ENCODE peak calls at places on chromosomes 7 and 10, in five cellular contexts. One of them, this sample, is unnamed.

GRCh38 chr7:105810556-105810955 is 65.8 kb downstream of the ATXN7L1 start:
- DNase-seq in hepatocyte: no peak
- DNase-seq in GM23338: no peak
- DNase-seq in psoas muscle: no peak
- DNase-seq in RWPE1: no peak
- DNase-seq in this sample: no peak

GRCh38 chr7:786472-787255 is 45.6 kb upstream of the SUN1 start:
- DNase-seq in RWPE1: peak; percentile 80
- DNase-seq in hepatocyte: peak; percentile 82
- DNase-seq in psoas muscle: peak; percentile 87
- DNase-seq in GM23338: peak; percentile 83
- DNase-seq in this sample: peak; percentile 84

GRCh38 chr7:42494722-42495121 is 257.7 kb upstream of the GLI3 start:
- DNase-seq in psoas muscle: no peak
- DNase-seq in RWPE1: peak; percentile 52
- DNase-seq in hepatocyte: no peak
- DNase-seq in GM23338: no peak
- DNase-seq in this sample: no peak

GRCh38 chr7:106757846-106758245 is 96.9 kb upstream of the CCDC71L start:
- DNase-seq in hepatocyte: no peak
- DNase-seq in RWPE1: no peak
- DNase-seq in GM23338: no peak
- DNase-seq in psoas muscle: peak; percentile 57
- DNase-seq in this sample: no peak

GRCh38 chr10:116621934-116622655 is 1.3 kb downstream of the PNLIPRP2 start:
- DNase-seq in hepatocyte: no peak
- DNase-seq in RWPE1: no peak
- DNase-seq in GM23338: no peak
- DNase-seq in psoas muscle: no peak
- DNase-seq in this sample: no peak

GRCh38 chr10:125114761-125115391 is 45.5 kb downstream of the CTBP2 start:
- DNase-seq in psoas muscle: peak; percentile 50
- DNase-seq in RWPE1: no peak
- DNase-seq in GM23338: no peak
- DNase-seq in hepatocyte: no peak
- DNase-seq in this sample: no peak

GRCh38 chr7:29538322-29538874 is 25.2 kb upstream of the PRR15 start:
- DNase-seq in psoas muscle: no peak
- DNase-seq in GM23338: peak; percentile 65
- DNase-seq in hepatocyte: peak; percentile 21
- DNase-seq in RWPE1: no peak
- DNase-seq in this sample: no peak

GRCh38 chr7:46982928-46983327 is 599.0 kb downstream of the TNS3 start:
- DNase-seq in psoas muscle: no peak
- DNase-seq in GM23338: no peak
- DNase-seq in RWPE1: no peak
- DNase-seq in hepatocyte: no peak
- DNase-seq in this sample: no peak

GRCh38 chr7:30222519-30223213 is 61.7 kb upstream of the ZNRF2 start:
- DNase-seq in GM23338: peak; percentile 18
- DNase-seq in RWPE1: no peak
- DNase-seq in hepatocyte: no peak
- DNase-seq in psoas muscle: no peak
- DNase-seq in this sample: no peak

GRCh38 chr10:91210014-91210413 is 10.4 kb upstream of the PCGF5 start:
- DNase-seq in hepatocyte: no peak
- DNase-seq in RWPE1: no peak
- DNase-seq in psoas muscle: no peak
- DNase-seq in GM23338: no peak
- DNase-seq in this sample: no peak

GRCh38 chr10:86849495-86849894 is 93.1 kb downstream of the BMPR1A start:
- DNase-seq in psoas muscle: no peak
- DNase-seq in RWPE1: no peak
- DNase-seq in GM23338: no peak
- DNase-seq in hepatocyte: no peak
- DNase-seq in this sample: no peak

GRCh38 chr7:155975490-155975889 is 163.2 kb upstream of the SHH start:
- DNase-seq in RWPE1: no peak
- DNase-seq in hepatocyte: no peak
- DNase-seq in psoas muscle: no peak
- DNase-seq in GM23338: no peak
- DNase-seq in this sample: no peak

GRCh38 chr7:134548877-134549276 is at the start of gene AKR1B15:
- DNase-seq in hepatocyte: no peak
- DNase-seq in RWPE1: peak; percentile 22
- DNase-seq in psoas muscle: peak; percentile 90
- DNase-seq in GM23338: no peak
- DNase-seq in this sample: no peak

GRCh38 chr7:128351296-128352123 is 7.8 kb upstream of the RBM28 start:
- DNase-seq in psoas muscle: no peak
- DNase-seq in GM23338: peak; percentile 65
- DNase-seq in RWPE1: no peak
- DNase-seq in hepatocyte: no peak
- DNase-seq in this sample: no peak

GRCh38 chr10:119654540-119654939 is 3.4 kb downstream of the BAG3 start:
- DNase-seq in hepatocyte: no peak
- DNase-seq in psoas muscle: peak; percentile 66
- DNase-seq in RWPE1: peak; percentile 84
- DNase-seq in GM23338: no peak
- DNase-seq in this sample: no peak

GRCh38 chr7:49346200-49346899 is 422.0 kb downstream of the CDC14C start:
- DNase-seq in GM23338: no peak
- DNase-seq in RWPE1: no peak
- DNase-seq in hepatocyte: no peak
- DNase-seq in psoas muscle: no peak
- DNase-seq in this sample: no peak

DNA sequence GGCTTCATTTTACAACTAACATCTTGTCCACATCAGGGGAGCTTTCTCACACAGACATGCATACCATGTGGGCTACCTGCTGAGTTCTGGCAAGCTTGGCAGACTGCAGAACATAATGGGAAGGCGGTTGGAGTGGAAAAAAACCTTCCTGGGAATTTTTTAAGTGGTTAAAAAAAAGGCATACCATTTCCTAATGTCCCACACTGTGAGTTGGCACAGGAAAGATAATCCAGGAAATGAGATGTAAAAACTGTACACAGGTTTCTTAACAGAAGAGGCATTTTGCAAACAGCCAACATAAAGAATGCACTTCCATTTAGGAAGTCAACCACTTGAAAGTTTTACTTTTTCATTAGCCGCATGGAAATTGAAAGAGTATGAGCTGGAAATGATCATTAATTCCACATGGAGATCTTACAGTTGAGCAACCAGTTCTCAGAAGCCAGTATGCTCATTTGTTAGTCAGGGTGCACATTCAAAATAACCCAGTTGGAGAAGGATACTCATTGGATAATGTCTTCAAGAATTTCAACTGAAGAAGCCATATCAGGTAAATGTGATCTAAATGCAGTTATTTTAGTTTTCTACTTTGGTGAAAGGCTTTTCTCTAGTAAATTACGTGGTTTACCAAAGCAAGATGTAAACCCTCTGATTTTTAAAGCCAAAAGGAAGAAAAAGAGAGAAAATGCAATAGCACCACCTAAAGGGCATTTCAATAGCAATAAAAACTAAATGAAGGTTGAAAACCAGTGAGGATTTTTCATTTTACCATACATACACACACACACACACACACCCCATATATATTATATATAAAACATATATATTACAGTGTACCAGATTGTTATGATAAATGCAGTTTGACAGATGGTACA is 194.0 kb downstream of the TAX1BP1 start:
- DNase-seq in hepatocyte: no peak
- DNase-seq in psoas muscle: no peak
- DNase-seq in GM23338: peak; percentile 61
- DNase-seq in RWPE1: no peak
- DNase-seq in this sample: no peak
- TF ChIP-seq CTCF in hepatocyte: peak; percentile 44
- TF ChIP-seq CTCF in psoas muscle: no peak
- TF ChIP-seq CTCF in GM23338: no peak
- TF ChIP-seq CTCF in RWPE1: no peak
- TF ChIP-seq CTCF in this sample: no peak

DNA sequence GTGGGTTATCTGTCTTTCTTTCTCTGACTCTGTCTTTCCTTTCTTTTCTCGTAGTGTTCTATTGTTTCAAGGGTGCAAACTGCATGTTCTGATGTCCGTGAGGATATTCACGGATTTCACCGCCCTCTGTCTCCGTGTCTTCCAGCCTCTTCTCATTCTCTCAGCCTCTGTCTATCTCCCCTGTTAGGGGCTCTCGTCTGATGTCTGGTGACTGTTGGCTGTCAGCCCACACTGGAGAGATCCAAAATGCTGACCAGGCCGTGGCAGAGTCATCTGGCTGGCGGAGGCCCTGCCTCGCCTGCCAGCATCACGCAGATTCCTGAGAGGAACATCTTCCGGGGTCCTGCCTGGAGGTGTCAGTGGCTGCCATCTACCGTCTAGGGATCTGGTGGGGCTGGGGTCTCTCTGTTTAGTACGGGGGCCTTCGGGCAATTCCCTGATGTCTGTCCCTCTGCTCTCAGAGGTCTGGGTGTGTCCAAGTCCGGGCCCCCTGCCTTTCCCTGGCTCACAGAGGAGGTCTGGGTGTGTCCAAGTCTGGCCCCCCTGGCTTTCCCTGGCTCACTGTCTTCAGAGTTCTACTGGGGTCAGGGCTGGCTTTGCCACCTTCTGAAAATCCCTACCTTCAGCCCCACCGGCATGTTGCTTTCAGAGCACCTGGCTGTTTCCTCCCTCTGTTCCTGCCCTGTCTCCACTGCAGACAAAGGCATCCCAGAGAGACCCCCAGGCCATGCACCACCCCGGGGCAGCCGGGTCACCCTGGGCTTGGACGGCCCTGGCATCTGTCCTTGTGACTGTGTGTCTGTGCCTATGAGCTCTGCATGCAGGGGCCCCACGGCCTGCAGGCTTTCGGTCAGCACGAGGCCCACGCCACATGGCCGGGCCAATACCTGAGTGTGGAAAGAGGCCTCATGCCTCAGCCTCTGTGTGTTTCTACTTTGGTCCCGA is 14.0 kb upstream of the SCART1 start:
- DNase-seq in GM23338: no peak
- DNase-seq in hepatocyte: peak; percentile 2
- DNase-seq in RWPE1: no peak
- DNase-seq in psoas muscle: no peak
- DNase-seq in this sample: no peak
- TF ChIP-seq CTCF in GM23338: no peak
- TF ChIP-seq CTCF in hepatocyte: no peak
- TF ChIP-seq CTCF in RWPE1: no peak
- TF ChIP-seq CTCF in psoas muscle: no peak
- TF ChIP-seq CTCF in this sample: no peak

GRCh38 chr7:8991159-8991558 is 557.8 kb downstream of the NXPH1 start:
- DNase-seq in hepatocyte: no peak
- DNase-seq in RWPE1: no peak
- DNase-seq in GM23338: no peak
- DNase-seq in psoas muscle: no peak
- DNase-seq in this sample: no peak
- TF ChIP-seq CTCF in hepatocyte: no peak
- TF ChIP-seq CTCF in RWPE1: no peak
- TF ChIP-seq CTCF in GM23338: no peak
- TF ChIP-seq CTCF in psoas muscle: no peak
- TF ChIP-seq CTCF in this sample: no peak

GRCh38 chr7:102450242-102450641 is 14.4 kb downstream of the ALKBH4 start:
- DNase-seq in RWPE1: no peak
- DNase-seq in GM23338: no peak
- DNase-seq in hepatocyte: no peak
- DNase-seq in psoas muscle: no peak
- DNase-seq in this sample: no peak
- TF ChIP-seq CTCF in RWPE1: no peak
- TF ChIP-seq CTCF in GM23338: peak; percentile 57
- TF ChIP-seq CTCF in hepatocyte: no peak
- TF ChIP-seq CTCF in psoas muscle: peak; percentile 12
- TF ChIP-seq CTCF in this sample: no peak

GRCh38 chr10:61903184-61903990 is 1.9 kb downstream of the ARID5B start:
- DNase-seq in psoas muscle: peak; percentile 76
- DNase-seq in RWPE1: peak; percentile 72
- DNase-seq in GM23338: peak; percentile 79
- DNase-seq in hepatocyte: peak; percentile 75
- DNase-seq in this sample: peak; percentile 55

GRCh38 chr10:61900829-61901783 is at the start of gene ARID5B:
- DNase-seq in hepatocyte: peak; percentile 67
- DNase-seq in GM23338: peak; percentile 84
- DNase-seq in psoas muscle: no peak
- DNase-seq in RWPE1: peak; percentile 71
- DNase-seq in this sample: no peak

GRCh38 chr10:61901829-61902447 is 439 bp downstream of the ARID5B start:
- DNase-seq in GM23338: peak; percentile 64
- DNase-seq in hepatocyte: peak; percentile 28
- DNase-seq in RWPE1: no peak
- DNase-seq in psoas muscle: no peak
- DNase-seq in this sample: no peak

GRCh38 chr10:61903991-61904350 is 2.5 kb downstream of the ARID5B start:
- DNase-seq in psoas muscle: no peak
- DNase-seq in hepatocyte: no peak
- DNase-seq in RWPE1: no peak
- DNase-seq in GM23338: no peak
- DNase-seq in this sample: no peak

DNA sequence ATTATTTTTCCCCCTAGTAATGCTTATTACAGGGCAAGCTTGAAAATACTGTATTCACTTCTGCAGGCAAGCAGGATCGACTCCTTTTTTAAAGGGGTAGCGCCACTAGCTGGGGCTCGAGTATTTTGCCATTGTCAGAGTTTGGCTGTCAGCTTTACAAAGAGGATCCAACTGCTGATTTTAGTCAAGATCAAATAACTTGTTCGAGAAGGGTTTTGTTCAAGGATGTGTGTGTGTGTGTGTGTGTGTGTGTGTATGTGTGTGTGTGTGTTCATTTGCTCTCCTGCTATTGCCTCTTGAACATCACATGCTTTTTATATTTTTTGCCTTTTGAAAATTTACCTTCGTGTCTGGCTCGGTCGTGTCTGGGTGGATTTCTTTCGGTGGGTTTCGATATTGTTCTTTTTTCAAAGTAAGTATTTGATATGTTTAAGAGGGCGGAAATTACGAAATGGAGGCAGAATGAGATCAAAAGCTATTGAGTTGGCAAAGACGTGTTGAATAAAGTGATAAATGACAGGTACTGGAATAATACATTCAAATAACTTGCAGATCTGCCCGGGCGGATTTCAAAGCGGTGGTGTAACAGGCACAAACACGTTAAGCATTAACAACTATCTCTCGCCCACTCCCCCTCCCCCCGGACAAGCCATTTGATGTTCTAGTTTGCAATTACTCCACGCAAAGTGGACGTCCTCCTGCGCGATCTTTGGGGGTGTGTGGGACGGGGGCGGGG is 1.1 kb downstream of the ARID5B start:
- DNase-seq in GM23338: peak; percentile 64
- DNase-seq in hepatocyte: peak; percentile 68
- DNase-seq in RWPE1: peak; percentile 68
- DNase-seq in psoas muscle: no peak
- DNase-seq in this sample: no peak
- TF ChIP-seq CTCF in GM23338: peak; percentile 39
- TF ChIP-seq CTCF in hepatocyte: peak; percentile 27
- TF ChIP-seq CTCF in RWPE1: peak; percentile 23
- TF ChIP-seq CTCF in psoas muscle: no peak
- TF ChIP-seq CTCF in this sample: no peak